ENCODE peak calls at places on chromosomes 3 and 15, in six cellular contexts. One of them, this sample, is unnamed.

GRCh38 chr15:69991493-69991892 is 106.2 kb downstream of the TLE3 start:
- DNase-seq in T follicular helper cell: no peak
- DNase-seq in HTR-8/SVneo: no peak
- DNase-seq in T-helper 2 cell treated with Interferon-gamma antibody and Interleukin-4, amounts not matched to agents 5 μg/mL and 100 μg/mL, for 36 hours: no peak
- DNase-seq in HEK293T: no peak
- DNase-seq in GM04503: no peak
- DNase-seq in this sample: no peak

GRCh38 chr3:128369106-128369708 is 97.5 kb downstream of the DNAJB8 start:
- DNase-seq in T-helper 2 cell treated with Interferon-gamma antibody and Interleukin-4, amounts not matched to agents 5 μg/mL and 100 μg/mL, for 36 hours: no peak
- DNase-seq in HTR-8/SVneo: no peak
- DNase-seq in HEK293T: no peak
- DNase-seq in T follicular helper cell: no peak
- DNase-seq in GM04503: no peak
- DNase-seq in this sample: no peak

GRCh38 chr3:193869221-193870201 is 266.4 kb upstream of the HES1 start:
- DNase-seq in GM04503: no peak
- DNase-seq in T follicular helper cell: no peak
- DNase-seq in T-helper 2 cell treated with Interferon-gamma antibody and Interleukin-4, amounts not matched to agents 5 μg/mL and 100 μg/mL, for 36 hours: peak; percentile 30
- DNase-seq in HEK293T: no peak
- DNase-seq in HTR-8/SVneo: peak; percentile 81
- DNase-seq in this sample: peak; percentile 91

GRCh38 chr3:31466016-31466415 is 66.7 kb upstream of the STT3B start:
- DNase-seq in T follicular helper cell: no peak
- DNase-seq in T-helper 2 cell treated with Interferon-gamma antibody and Interleukin-4, amounts not matched to agents 5 μg/mL and 100 μg/mL, for 36 hours: no peak
- DNase-seq in HEK293T: no peak
- DNase-seq in HTR-8/SVneo: no peak
- DNase-seq in GM04503: peak; percentile 34
- DNase-seq in this sample: peak; percentile 64

GRCh38 chr3:49910409-49911123 is 6.9 kb upstream of the MST1R start:
- DNase-seq in GM04503: no peak
- DNase-seq in T-helper 2 cell treated with Interferon-gamma antibody and Interleukin-4, amounts not matched to agents 5 μg/mL and 100 μg/mL, for 36 hours: no peak
- DNase-seq in HEK293T: no peak
- DNase-seq in T follicular helper cell: no peak
- DNase-seq in HTR-8/SVneo: no peak
- DNase-seq in this sample: no peak

GRCh38 chr3:27556854-27557253 is 72.7 kb upstream of the SLC4A7 start:
- DNase-seq in T follicular helper cell: no peak
- DNase-seq in HTR-8/SVneo: no peak
- DNase-seq in GM04503: no peak
- DNase-seq in HEK293T: no peak
- DNase-seq in T-helper 2 cell treated with Interferon-gamma antibody and Interleukin-4, amounts not matched to agents 5 μg/mL and 100 μg/mL, for 36 hours: no peak
- DNase-seq in this sample: peak; percentile 75

GRCh38 chr15:77863491-77864105 is 213.9 kb downstream of the TBC1D2B start:
- DNase-seq in T-helper 2 cell treated with Interferon-gamma antibody and Interleukin-4, amounts not matched to agents 5 μg/mL and 100 μg/mL, for 36 hours: no peak
- DNase-seq in GM04503: no peak
- DNase-seq in HTR-8/SVneo: no peak
- DNase-seq in HEK293T: no peak
- DNase-seq in T follicular helper cell: no peak
- DNase-seq in this sample: no peak

GRCh38 chr3:116299646-116300081 is 145.6 kb downstream of the LSAMP start:
- DNase-seq in GM04503: no peak
- DNase-seq in T-helper 2 cell treated with Interferon-gamma antibody and Interleukin-4, amounts not matched to agents 5 μg/mL and 100 μg/mL, for 36 hours: no peak
- DNase-seq in T follicular helper cell: no peak
- DNase-seq in HTR-8/SVneo: no peak
- DNase-seq in HEK293T: no peak
- DNase-seq in this sample: no peak

GRCh38 chr15:91281991-91282390 is 181.9 kb downstream of the SV2B start:
- DNase-seq in HTR-8/SVneo: no peak
- DNase-seq in HEK293T: no peak
- DNase-seq in T follicular helper cell: no peak
- DNase-seq in GM04503: no peak
- DNase-seq in T-helper 2 cell treated with Interferon-gamma antibody and Interleukin-4, amounts not matched to agents 5 μg/mL and 100 μg/mL, for 36 hours: no peak
- DNase-seq in this sample: no peak

GRCh38 chr15:90582553-90582952 is 52.8 kb downstream of the CRTC3 start:
- DNase-seq in T-helper 2 cell treated with Interferon-gamma antibody and Interleukin-4, amounts not matched to agents 5 μg/mL and 100 μg/mL, for 36 hours: no peak
- DNase-seq in T follicular helper cell: no peak
- DNase-seq in HTR-8/SVneo: no peak
- DNase-seq in GM04503: no peak
- DNase-seq in HEK293T: no peak
- DNase-seq in this sample: no peak

This sample was measured in astrocyte.